ENCODE peak calls at places on chromosomes 5 and 9, in four cellular contexts. A, X, N and U are unnamed samples.

GRCh38 chr5:121485261-121485660 is 366.4 kb upstream of the FTMT start:
- DNase-seq in X (no peak), N (no peak), A (no peak), U (no peak)

GRCh38 chr9:116096853-116097252 is 56.7 kb upstream of the PAPPA start:
- DNase-seq in A (no peak), X (no peak), N (no peak), U (no peak)

GRCh38 chr5:128384068-128384467 is 154.0 kb downstream of the FBN2 start:
- DNase-seq in A (no peak), X (no peak), N (no peak), U (no peak)

GRCh38 chr9:133734600-133735414 is 3.3 kb downstream of the SARDH start:
- DNase-seq in A (no peak), N (no peak), X (no peak), U (no peak)

GRCh38 chr9:69658987-69659677 is 13.0 kb downstream of the APBA1 start:
- DNase-seq in X (no peak), A (no peak), N (no peak), U (no peak)

GRCh38 chr5:39671421-39672110 is 246.8 kb upstream of the DAB2 start:
- DNase-seq in X (no peak), A (no peak), N (no peak), U (no peak)

GRCh38 chr5:113205807-113206206 is 229.0 kb downstream of the TSSK1B start:
- DNase-seq in X (no peak), N (no peak), A (no peak), U (no peak)

GRCh38 chr9:70589571-70590263 is 175.3 kb upstream of the KLF9 start:
- DNase-seq in X (peak; percentile 68), N (no peak), A (peak; percentile 66), U (no peak)

GRCh38 chr5:135133698-135134515 is 99.9 kb upstream of the PITX1 start:
- DNase-seq in X (no peak), N (no peak), A (no peak), U (no peak)

GRCh38 chr5:125696762-125697161 is 726.4 kb upstream of the GRAMD2B start:
- DNase-seq in N (no peak), X (no peak), A (peak; percentile 45), U (no peak)

GRCh38 chr9:130992059-130993032 is 16.6 kb upstream of the LAMC3 start:
- DNase-seq in N (no peak), X (no peak), A (no peak), U (no peak)

GRCh38 chr9:76302947-76303550 is 91.2 kb downstream of the RFK start:
- DNase-seq in X (peak; percentile 33), A (no peak), N (peak; percentile 10), U (peak; percentile 15)

GRCh38 chr9:125074976-125075375 is 68.4 kb downstream of the SCAI start:
- DNase-seq in X (no peak), A (no peak), N (no peak), U (no peak)

GRCh38 chr5:84202136-84202535 is 182.5 kb downstream of the EDIL3 start:
- DNase-seq in X (no peak), A (no peak), N (no peak), U (no peak)

GRCh38 chr9:121299125-121299466 is 31.1 kb downstream of the GSN start:
- DNase-seq in N (no peak), X (peak; percentile 62), A (no peak), U (no peak)

DNA sequence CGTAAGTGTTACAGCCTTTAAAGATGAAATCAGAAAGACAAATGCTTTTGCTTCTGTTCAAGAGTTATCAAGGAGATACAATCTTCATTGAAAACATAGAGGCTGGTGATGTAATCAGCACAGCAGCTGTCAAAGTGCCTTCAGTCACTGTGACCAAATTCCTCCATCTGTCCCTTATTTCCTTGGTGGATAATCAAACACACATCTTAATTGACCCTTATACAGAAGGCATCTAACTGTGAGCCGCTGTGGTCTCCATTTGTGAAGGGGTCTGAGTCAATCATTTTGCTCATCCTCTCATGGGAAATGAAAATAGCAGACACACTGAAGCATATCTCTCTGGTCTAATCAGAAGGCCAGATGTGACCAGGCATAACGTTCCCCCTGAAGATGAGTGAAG is 130.1 kb upstream of the TLR4 start:
- DNase-seq in N (no peak), X (no peak), A (no peak), U (no peak)
- TF ChIP-seq CTCF in N (no peak), X (no peak), A (no peak), U (no peak)

GRCh38 chr5:149126898-149127297 is 14.4 kb upstream of the ABLIM3 start:
- DNase-seq in A (no peak), X (no peak), N (no peak), U (no peak)

GRCh38 chr5:149128023-149128875 is 13.0 kb upstream of the ABLIM3 start:
- DNase-seq in N (peak; percentile 36), A (no peak), X (no peak), U (no peak)

GRCh38 chr5:149123211-149123610 is 18.1 kb upstream of the ABLIM3 start:
- DNase-seq in X (no peak), N (no peak), A (no peak), U (no peak)

GRCh38 chr5:149127394-149127955 is 13.8 kb upstream of the ABLIM3 start:
- DNase-seq in X (no peak), A (no peak), N (no peak), U (no peak)

DNA sequence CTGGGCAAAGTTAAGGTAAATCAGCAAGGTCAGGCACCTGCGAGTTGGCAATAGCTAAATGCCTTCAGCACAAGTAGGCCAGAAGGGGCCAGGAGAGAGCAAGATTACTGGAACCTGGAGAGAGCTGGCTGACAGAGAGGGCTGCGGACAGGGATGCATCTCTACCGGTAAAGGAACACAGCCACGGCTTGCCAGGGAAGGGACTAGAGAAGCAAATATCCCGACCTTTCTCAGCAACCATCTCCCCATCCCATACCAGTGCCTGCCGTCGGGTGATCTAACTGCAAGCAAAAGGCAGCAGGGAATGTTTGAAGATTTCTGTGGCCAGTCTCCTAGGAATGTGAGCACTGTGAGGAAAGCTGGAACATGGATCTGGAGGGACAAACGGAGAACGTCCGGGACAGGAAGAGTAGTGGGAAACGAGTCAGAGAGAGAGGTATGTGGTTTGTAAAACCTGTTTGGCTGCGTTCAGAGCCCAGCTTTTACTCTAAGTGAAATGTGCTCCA is 15.9 kb upstream of the ABLIM3 start:
- DNase-seq in N (no peak), X (no peak), A (no peak), U (no peak)
- H3K4me3 ChIP-seq in N (no peak overlapping the region), X (no peak overlapping the region), A (no peak overlapping the region), U (no peak overlapping the region)

GRCh38 chr9:95491543-95492330 is 25.0 kb downstream of the PTCH1 start:
- DNase-seq in N (no peak), X (no peak), A (no peak), U (no peak)
- TF ChIP-seq CTCF in N (no peak), X (no peak), A (no peak), U (no peak)

GRCh38 chr9:708182-708555 is 133.3 kb upstream of the DMRT1 start:
- DNase-seq in A (no peak), N (peak; percentile 21), X (no peak), U (no peak)

GRCh38 chr9:706606-707451 is 134.7 kb upstream of the DMRT1 start:
- DNase-seq in X (peak; percentile 78), A (peak; percentile 76), N (peak; percentile 67), U (no peak)

GRCh38 chr9:703392-703791 is 138.1 kb upstream of the DMRT1 start:
- DNase-seq in N (no peak), A (no peak), X (no peak), U (no peak)

GRCh38 chr9:708556-709432 is 132.7 kb upstream of the DMRT1 start:
- DNase-seq in A (no peak), N (peak; percentile 30), X (no peak), U (no peak)

DNA sequence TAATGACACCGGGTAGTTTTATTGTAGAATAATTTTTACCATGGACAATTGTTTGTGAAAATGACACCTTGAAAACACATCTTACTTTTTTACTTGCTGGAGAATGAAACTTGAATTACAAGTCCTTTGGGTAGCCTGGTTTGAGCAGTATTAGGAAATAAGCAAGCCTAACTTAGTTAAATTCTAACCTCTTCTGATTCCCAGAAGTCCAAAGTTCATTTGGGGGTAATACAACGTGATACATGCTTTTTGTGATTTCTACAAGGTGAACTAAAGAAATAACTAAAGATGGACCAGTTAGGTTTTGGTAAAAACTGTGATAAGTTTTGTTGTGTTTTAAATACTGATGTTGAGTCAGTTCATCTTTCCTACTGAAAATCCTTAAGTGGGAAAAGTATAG is 135.4 kb upstream of the DMRT1 start:
- DNase-seq in X (no peak), N (no peak), A (no peak), U (no peak)
- H3K4me3 ChIP-seq in X (peak overlapping the region; percentile 59), N (no peak overlapping the region), A (no peak overlapping the region), U (no peak overlapping the region)

GRCh38 chr5:77644443-77645157 is 6.1 kb upstream of the OTP start:
- DNase-seq in X (no peak), A (no peak), N (no peak), U (no peak)

GRCh38 chr5:77645158-77645994 is 6.9 kb upstream of the OTP start:
- DNase-seq in A (no peak), X (no peak), N (no peak), U (no peak)

GRCh38 chr5:77643654-77644404 is 5.3 kb upstream of the OTP start:
- DNase-seq in N (no peak), A (no peak), X (no peak), U (no peak)

GRCh38 chr5:77642915-77643653 is 4.6 kb upstream of the OTP start:
- DNase-seq in N (no peak), X (no peak), A (no peak), U (no peak)

GRCh38 chr5:77645995-77646639 is 7.6 kb upstream of the OTP start:
- DNase-seq in N (no peak), A (no peak), X (no peak), U (no peak)
- TF ChIP-seq CTCF in N (no peak), A (no peak), X (no peak), U (no peak)

DNA sequence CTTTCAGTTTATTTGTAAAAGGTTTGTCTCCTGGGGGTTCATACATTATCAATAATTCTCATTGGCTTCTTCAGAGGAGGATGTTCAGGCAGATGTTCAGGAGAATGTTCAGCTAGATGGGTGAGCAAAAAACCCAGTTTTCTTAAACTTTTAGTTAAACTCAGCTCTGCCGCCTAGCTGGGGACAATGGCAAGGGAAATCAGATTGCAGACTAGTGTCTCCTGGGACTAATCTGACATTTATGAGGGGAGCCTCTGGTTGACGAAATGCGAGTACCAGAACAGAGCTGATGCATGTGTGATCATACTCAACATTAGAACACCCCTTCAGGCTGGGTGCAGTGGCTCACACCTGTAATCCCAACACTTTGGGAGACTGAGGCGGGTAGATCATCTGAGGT is 314.4 kb downstream of the ARL15 start:
- DNase-seq in X (no peak), A (no peak), N (no peak), U (no peak)
- H3K4me3 ChIP-seq in X (no peak overlapping the region), A (no peak overlapping the region), N (no peak overlapping the region), U (no peak overlapping the region)

GRCh38 chr9:84419203-84419602 is 78.6 kb upstream of the SLC28A3 start:
- DNase-seq in X (no peak), A (no peak), N (peak; percentile 21), U (no peak)
- TF ChIP-seq CTCF in X (no peak), A (no peak), N (no peak), U (no peak)